ENCODE peak calls at places on chromosomes 11 and 22, in five cellular contexts. L, T, X, K and Q are unnamed samples.
A peak's percentile ranks its signal among the peaks of the same experiment; 100 is the strongest.

GRCh38 chr11:83174008-83174407 is 17.1 kb downstream of the PCF11 start:
- DNase-seq in L (no peak), T (no peak), X (no peak), K (no peak), Q (no peak)

GRCh38 chr11:64476866-64477265 is 114.2 kb upstream of the SLC22A12 start:
- DNase-seq in L (no peak), T (no peak), X (no peak), K (no peak), Q (no peak)

GRCh38 chr22:47130883-47131610 is 368.6 kb downstream of the TBC1D22A start:
- DNase-seq in L (no peak), T (no peak), X (no peak), K (no peak), Q (no peak)

GRCh38 chr22:47801541-47802245 is 1039.2 kb downstream of the TBC1D22A start:
- DNase-seq in L (no peak), T (no peak), X (no peak), K (no peak), Q (no peak)

GRCh38 chr11:94740975-94741707 is 27.0 kb upstream of the AMOTL1 start:
- DNase-seq in L (peak; percentile 67), T (peak; percentile 34), X (peak; percentile 82), K (no peak), Q (peak; percentile 27)

GRCh38 chr11:116132273-116132978 is 628.2 kb upstream of the CADM1 start:
- DNase-seq in L (no peak), T (no peak), X (no peak), K (no peak), Q (no peak)

GRCh38 chr11:49995559-49995958 is 13.2 kb upstream of the OR4C12 start:
- DNase-seq in L (no peak), T (no peak), X (peak; percentile 1), K (peak; percentile 42), Q (peak; percentile 78)

GRCh38 chr11:18731949-18732821 is 6.2 kb upstream of the IGSF22 start:
- DNase-seq in L (no peak), T (peak; percentile 58), X (peak; percentile 90), K (peak; percentile 63), Q (peak; percentile 31)

GRCh38 chr11:76880314-76880713 is 19.6 kb downstream of the ACER3 start:
- DNase-seq in L (no peak), T (no peak), X (no peak), K (no peak), Q (no peak)

GRCh38 chr11:848988-849824 is 6.6 kb downstream of the TSPAN4 start:
- DNase-seq in L (no peak), T (no peak), X (peak; percentile 100), K (no peak), Q (no peak)

GRCh38 chr11:77080643-77081210 is 14.0 kb downstream of the CAPN5 start:
- DNase-seq in L (no peak), T (no peak), X (peak; percentile 7), K (no peak), Q (peak; percentile 35)

GRCh38 chr11:10409207-10409661 is 45.8 kb upstream of the AMPD3 start:
- DNase-seq in L (no peak), T (peak; percentile 57), X (no peak), K (no peak), Q (no peak)

GRCh38 chr22:44845796-44846720 is 93.7 kb downstream of the ARHGAP8 start:
- DNase-seq in L (peak; percentile 57), T (no peak), X (peak; percentile 30), K (no peak), Q (no peak)

GRCh38 chr11:82174610-82175009 is 559.1 kb downstream of the FAM181B start:
- DNase-seq in L (no peak), T (no peak), X (peak; percentile 15), K (no peak), Q (no peak)

GRCh38 chr11:10651579-10652361 is 41.8 kb downstream of the IRAG1 start:
- DNase-seq in L (no peak), T (peak; percentile 19), X (no peak), K (no peak), Q (no peak)

GRCh38 chr11:29293825-29294224 is 723.0 kb downstream of the KCNA4 start:
- DNase-seq in L (no peak), T (no peak), X (no peak), K (no peak), Q (no peak)

GRCh38 chr11:66782726-66783125 is 53.7 kb upstream of the SPTBN2 start:
- DNase-seq in L (no peak), T (no peak), X (no peak), K (no peak), Q (no peak)

GRCh38 chr11:64918056-64918455 is 1.0 kb upstream of the ATG2A start:
- DNase-seq in L (no peak), T (no peak), X (peak; percentile 25), K (no peak), Q (no peak)

GRCh38 chr11:27440090-27440489 is 32.5 kb downstream of the LGR4 start:
- DNase-seq in L (no peak), T (no peak), X (no peak), K (no peak), Q (no peak)

GRCh38 chr11:17735823-17736772 is 1.5 kb downstream of the KCNC1 start:
- DNase-seq in L (peak; percentile 72), T (no peak), X (peak; percentile 90), K (no peak), Q (no peak)

GRCh38 chr11:64185323-64186204 is at the start of gene STIP1:
- DNase-seq in L (peak; percentile 98), T (peak; percentile 98), X (peak; percentile 100), K (peak; percentile 98), Q (peak; percentile 100)

GRCh38 chr22:39960791-39961746 is 872 bp downstream of the TMA7B start:
- DNase-seq in L (no peak), T (no peak), X (no peak), K (peak; percentile 53), Q (no peak)